ENCODE peak calls at places on chromosomes 16 and 17, in seven cellular contexts. One of them, this sample, is unnamed.
A peak's percentile ranks its signal among the peaks of the same experiment; 100 is the strongest.

GRCh38 chr17:75174996-75175395 is 7.8 kb downstream of the SUMO2 start:
- DNase-seq in K562: no peak
- DNase-seq in endothelial cell of umbilical vein: no peak
- DNase-seq in WTC11: no peak
- DNase-seq in A549: no peak
- DNase-seq in HCT116: no peak
- DNase-seq in SK-N-SH: no peak
- DNase-seq in this sample: no peak

GRCh38 chr17:27940503-27940902 is 47.3 kb upstream of the LYRM9 start:
- DNase-seq in A549: no peak
- DNase-seq in endothelial cell of umbilical vein: no peak
- DNase-seq in K562: no peak
- DNase-seq in HCT116: no peak
- DNase-seq in WTC11: no peak
- DNase-seq in SK-N-SH: no peak
- DNase-seq in this sample: no peak

GRCh38 chr16:12137344-12138094 is 161.0 kb downstream of the SNX29 start:
- DNase-seq in HCT116: no peak
- DNase-seq in SK-N-SH: no peak
- DNase-seq in endothelial cell of umbilical vein: no peak
- DNase-seq in WTC11: no peak
- DNase-seq in K562: no peak
- DNase-seq in A549: no peak
- DNase-seq in this sample: no peak

GRCh38 chr16:77376358-77376757 is 58.5 kb downstream of the ADAMTS18 start:
- DNase-seq in WTC11: peak; percentile 59
- DNase-seq in endothelial cell of umbilical vein: no peak
- DNase-seq in SK-N-SH: no peak
- DNase-seq in K562: no peak
- DNase-seq in A549: peak; percentile 9
- DNase-seq in HCT116: no peak
- DNase-seq in this sample: peak; percentile 23

GRCh38 chr16:85842435-85842834 is 42.9 kb downstream of the COX4I1 start:
- DNase-seq in WTC11: no peak
- DNase-seq in endothelial cell of umbilical vein: no peak
- DNase-seq in A549: no peak
- DNase-seq in K562: no peak
- DNase-seq in HCT116: no peak
- DNase-seq in SK-N-SH: no peak
- DNase-seq in this sample: no peak

GRCh38 chr16:14347706-14348105 is 276.6 kb downstream of the MRTFB start:
- DNase-seq in HCT116: no peak
- DNase-seq in endothelial cell of umbilical vein: no peak
- DNase-seq in WTC11: no peak
- DNase-seq in SK-N-SH: no peak
- DNase-seq in K562: no peak
- DNase-seq in A549: no peak
- DNase-seq in this sample: no peak

GRCh38 chr16:24838554-24839266 is 7.1 kb upstream of the SLC5A11 start:
- DNase-seq in SK-N-SH: no peak
- DNase-seq in HCT116: no peak
- DNase-seq in K562: peak; percentile 80
- DNase-seq in WTC11: no peak
- DNase-seq in A549: peak; percentile 80
- DNase-seq in endothelial cell of umbilical vein: peak; percentile 91
- DNase-seq in this sample: peak; percentile 66

GRCh38 chr17:59561042-59561441 is 4.4 kb upstream of the DHX40 start:
- DNase-seq in HCT116: peak; percentile 65
- DNase-seq in endothelial cell of umbilical vein: peak; percentile 16
- DNase-seq in WTC11: no peak
- DNase-seq in A549: peak; percentile 50
- DNase-seq in K562: no peak
- DNase-seq in SK-N-SH: peak; percentile 43
- DNase-seq in this sample: peak; percentile 79

GRCh38 chr16:9351440-9351839 is 260.0 kb downstream of the HAPSTR1 start:
- DNase-seq in SK-N-SH: no peak
- DNase-seq in HCT116: peak; percentile 12
- DNase-seq in K562: no peak
- DNase-seq in A549: no peak
- DNase-seq in endothelial cell of umbilical vein: no peak
- DNase-seq in WTC11: no peak
- DNase-seq in this sample: no peak

GRCh38 chr17:39573447-39574298 is 34.0 kb downstream of the NEUROD2 start:
- DNase-seq in SK-N-SH: peak; percentile 96
- DNase-seq in K562: peak; percentile 82
- DNase-seq in A549: peak; percentile 81
- DNase-seq in HCT116: peak; percentile 27
- DNase-seq in WTC11: peak; percentile 70
- DNase-seq in endothelial cell of umbilical vein: peak; percentile 77
- DNase-seq in this sample: peak; percentile 35

DNA sequence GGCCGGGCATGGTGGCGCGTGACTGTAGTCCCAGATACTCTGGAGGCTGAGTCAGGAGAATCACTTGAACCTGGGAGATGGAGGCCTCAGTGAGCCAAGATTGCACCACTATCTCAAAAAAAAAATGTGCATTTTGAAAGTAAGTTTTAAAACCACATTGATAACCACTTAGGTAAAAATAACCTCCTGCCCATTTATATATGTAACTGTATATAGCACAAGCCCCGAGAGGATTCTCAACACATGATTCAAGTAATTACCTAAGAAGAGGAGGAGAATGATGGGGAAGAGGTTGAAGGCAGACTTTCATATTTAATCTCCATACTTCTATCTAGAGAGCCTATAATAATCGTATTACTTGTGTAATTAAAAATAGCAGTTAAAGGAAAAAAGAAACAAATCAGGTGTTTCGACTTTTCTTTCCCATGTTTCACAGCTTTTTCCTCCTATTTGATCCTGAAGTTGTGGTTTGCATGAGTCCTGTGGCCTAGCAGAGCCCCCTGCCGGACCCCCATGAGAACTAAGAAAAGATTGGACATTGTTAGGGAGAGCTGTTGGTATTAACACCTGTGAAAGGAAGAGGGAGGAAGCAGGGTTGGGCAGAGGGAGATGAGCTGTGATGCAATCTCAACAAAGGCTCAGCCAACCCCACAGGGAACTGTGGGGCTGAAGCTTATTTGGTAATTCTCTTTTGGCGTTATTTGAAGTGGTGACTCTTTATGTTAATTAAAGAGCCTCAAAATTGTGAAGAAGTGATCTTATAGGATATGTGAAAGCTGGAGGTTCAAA is 22.1 kb downstream of the PMFBP1 start:
- DNase-seq in endothelial cell of umbilical vein: no peak
- DNase-seq in A549: no peak
- DNase-seq in WTC11: peak; percentile 38
- DNase-seq in SK-N-SH: no peak
- DNase-seq in HCT116: no peak
- DNase-seq in K562: no peak
- DNase-seq in this sample: peak; percentile 58
- TF ChIP-seq CTCF in endothelial cell of umbilical vein: no peak
- TF ChIP-seq CTCF in A549: no peak
- TF ChIP-seq CTCF in WTC11: no peak
- TF ChIP-seq CTCF in SK-N-SH: no peak
- TF ChIP-seq CTCF in HCT116: no peak
- TF ChIP-seq CTCF in K562: peak; percentile 48
- TF ChIP-seq CTCF in this sample: no peak

GRCh38 chr17:71494045-71494444 is 626.8 kb upstream of the SOX9 start:
- DNase-seq in K562: no peak
- DNase-seq in WTC11: no peak
- DNase-seq in HCT116: no peak
- DNase-seq in A549: no peak
- DNase-seq in SK-N-SH: no peak
- DNase-seq in endothelial cell of umbilical vein: no peak
- DNase-seq in this sample: no peak

GRCh38 chr17:71494456-71494855 is 626.4 kb upstream of the SOX9 start:
- DNase-seq in SK-N-SH: no peak
- DNase-seq in WTC11: no peak
- DNase-seq in endothelial cell of umbilical vein: no peak
- DNase-seq in HCT116: no peak
- DNase-seq in K562: no peak
- DNase-seq in A549: no peak
- DNase-seq in this sample: no peak

GRCh38 chr17:71495420-71495819 is 625.4 kb upstream of the SOX9 start:
- DNase-seq in SK-N-SH: no peak
- DNase-seq in HCT116: no peak
- DNase-seq in K562: no peak
- DNase-seq in endothelial cell of umbilical vein: no peak
- DNase-seq in A549: no peak
- DNase-seq in WTC11: no peak
- DNase-seq in this sample: no peak

GRCh38 chr17:71500761-71501555 is 619.9 kb upstream of the SOX9 start:
- DNase-seq in K562: no peak
- DNase-seq in endothelial cell of umbilical vein: no peak
- DNase-seq in A549: no peak
- DNase-seq in SK-N-SH: no peak
- DNase-seq in HCT116: no peak
- DNase-seq in WTC11: no peak
- DNase-seq in this sample: no peak

GRCh38 chr17:71496552-71496951 is 624.3 kb upstream of the SOX9 start:
- DNase-seq in K562: no peak
- DNase-seq in endothelial cell of umbilical vein: no peak
- DNase-seq in A549: no peak
- DNase-seq in HCT116: no peak
- DNase-seq in WTC11: no peak
- DNase-seq in SK-N-SH: no peak
- DNase-seq in this sample: no peak
- TF ChIP-seq MAX in K562: no peak
- TF ChIP-seq MAX in endothelial cell of umbilical vein: no peak
- TF ChIP-seq MAX in A549: no peak
- TF ChIP-seq MAX in HCT116: no peak
- TF ChIP-seq MAX in WTC11: no peak
- TF ChIP-seq MAX in SK-N-SH: no peak
- TF ChIP-seq MAX in this sample: no peak

DNA sequence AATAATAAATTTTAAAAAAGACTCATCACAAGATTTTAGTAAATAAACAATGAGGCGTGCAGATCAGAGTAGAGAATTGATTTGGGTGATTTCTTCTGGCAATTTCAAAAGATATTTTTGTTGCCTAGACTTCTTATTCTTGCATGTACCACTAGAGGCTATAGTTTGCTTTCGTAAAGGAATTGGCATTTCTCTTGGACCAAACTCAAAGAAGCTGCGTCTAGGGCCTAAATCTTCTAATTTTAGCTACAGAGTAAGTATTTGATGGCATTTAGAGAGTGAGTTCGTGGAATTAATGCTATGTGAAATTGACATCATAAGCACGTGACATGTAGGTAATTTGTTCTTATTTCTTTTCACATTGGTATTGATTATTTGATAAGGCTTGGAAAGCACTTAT is 24.4 kb upstream of the ABCC11 start:
- DNase-seq in endothelial cell of umbilical vein: no peak
- DNase-seq in K562: no peak
- DNase-seq in SK-N-SH: no peak
- DNase-seq in HCT116: no peak
- DNase-seq in A549: no peak
- DNase-seq in WTC11: no peak
- DNase-seq in this sample: no peak
- TF ChIP-seq CTCF in endothelial cell of umbilical vein: no peak
- TF ChIP-seq CTCF in K562: no peak
- TF ChIP-seq CTCF in SK-N-SH: no peak
- TF ChIP-seq CTCF in HCT116: no peak
- TF ChIP-seq CTCF in A549: no peak
- TF ChIP-seq CTCF in WTC11: no peak
- TF ChIP-seq CTCF in this sample: no peak

GRCh38 chr17:56440391-56440790 is 153.1 kb upstream of the NOG start:
- DNase-seq in SK-N-SH: no peak
- DNase-seq in endothelial cell of umbilical vein: peak; percentile 10
- DNase-seq in WTC11: no peak
- DNase-seq in K562: no peak
- DNase-seq in A549: peak; percentile 16
- DNase-seq in HCT116: no peak
- DNase-seq in this sample: no peak
- TF ChIP-seq MAX in SK-N-SH: no peak
- TF ChIP-seq MAX in endothelial cell of umbilical vein: no peak
- TF ChIP-seq MAX in WTC11: no peak
- TF ChIP-seq MAX in K562: no peak
- TF ChIP-seq MAX in A549: no peak
- TF ChIP-seq MAX in HCT116: no peak
- TF ChIP-seq MAX in this sample: no peak

GRCh38 chr17:58277107-58277506 is 3.6 kb downstream of the MPO start:
- DNase-seq in A549: peak; percentile 26
- DNase-seq in SK-N-SH: no peak
- DNase-seq in HCT116: peak; percentile 18
- DNase-seq in endothelial cell of umbilical vein: no peak
- DNase-seq in K562: peak; percentile 63
- DNase-seq in WTC11: no peak
- DNase-seq in this sample: no peak

GRCh38 chr17:58277726-58278595 is 2.8 kb downstream of the MPO start:
- DNase-seq in WTC11: no peak
- DNase-seq in HCT116: no peak
- DNase-seq in A549: no peak
- DNase-seq in K562: no peak
- DNase-seq in endothelial cell of umbilical vein: no peak
- DNase-seq in SK-N-SH: peak; percentile 40
- DNase-seq in this sample: peak; percentile 65

GRCh38 chr17:58275417-58275816 is 5.3 kb downstream of the MPO start:
- DNase-seq in WTC11: no peak
- DNase-seq in SK-N-SH: peak; percentile 23
- DNase-seq in K562: no peak
- DNase-seq in A549: no peak
- DNase-seq in HCT116: no peak
- DNase-seq in endothelial cell of umbilical vein: no peak
- DNase-seq in this sample: peak; percentile 61

GRCh38 chr17:58278661-58279015 is 2.1 kb downstream of the MPO start:
- DNase-seq in A549: no peak
- DNase-seq in SK-N-SH: peak; percentile 58
- DNase-seq in K562: peak; percentile 8
- DNase-seq in endothelial cell of umbilical vein: peak; percentile 21
- DNase-seq in WTC11: no peak
- DNase-seq in HCT116: no peak
- DNase-seq in this sample: peak; percentile 50

GRCh38 chr17:58276423-58276822 is 4.3 kb downstream of the MPO start:
- DNase-seq in K562: no peak
- DNase-seq in A549: no peak
- DNase-seq in HCT116: no peak
- DNase-seq in WTC11: no peak
- DNase-seq in endothelial cell of umbilical vein: no peak
- DNase-seq in SK-N-SH: peak; percentile 33
- DNase-seq in this sample: peak; percentile 53
- TF ChIP-seq CTCF in K562: no peak
- TF ChIP-seq CTCF in A549: no peak
- TF ChIP-seq CTCF in HCT116: no peak
- TF ChIP-seq CTCF in WTC11: no peak
- TF ChIP-seq CTCF in endothelial cell of umbilical vein: no peak
- TF ChIP-seq CTCF in SK-N-SH: no peak
- TF ChIP-seq CTCF in this sample: no peak

This sample was measured in NB4.